ENCODE peak calls at places on chromosomes 1 and 21, in ten cellular contexts. One of them, this sample, is unnamed.
A peak's percentile ranks its signal among the peaks of the same experiment; 100 is the strongest.

GRCh38 chr21:17414766-17415165 is 98.1 kb upstream of the CXADR start:
- DNase-seq in gastrocnemius medialis: no peak
- DNase-seq in body of pancreas: peak; percentile 62
- DNase-seq in transverse colon: no peak
- DNase-seq in AG04449: no peak
- DNase-seq in left ventricle myocardium inferior: no peak
- DNase-seq in cardiac fibroblast: no peak
- DNase-seq in spleen: no peak
- DNase-seq in upper lobe of right lung: no peak
- DNase-seq in AG10803: no peak
- DNase-seq in this sample: no peak

GRCh38 chr1:183416850-183417690 is 1.1 kb downstream of the NMNAT2 start:
- DNase-seq in AG10803: peak; percentile 39
- DNase-seq in upper lobe of right lung: peak; percentile 82
- DNase-seq in left ventricle myocardium inferior: peak; percentile 71
- DNase-seq in cardiac fibroblast: peak; percentile 65
- DNase-seq in gastrocnemius medialis: no peak
- DNase-seq in AG04449: no peak
- DNase-seq in body of pancreas: peak; percentile 51
- DNase-seq in spleen: peak; percentile 80
- DNase-seq in transverse colon: peak; percentile 31
- DNase-seq in this sample: peak; percentile 57

GRCh38 chr1:245074232-245074747 is 80.5 kb upstream of the KIF26B start:
- DNase-seq in gastrocnemius medialis: no peak
- DNase-seq in AG04449: no peak
- DNase-seq in cardiac fibroblast: peak; percentile 19
- DNase-seq in body of pancreas: no peak
- DNase-seq in upper lobe of right lung: no peak
- DNase-seq in transverse colon: no peak
- DNase-seq in AG10803: peak; percentile 43
- DNase-seq in spleen: no peak
- DNase-seq in left ventricle myocardium inferior: no peak
- DNase-seq in this sample: peak; percentile 80

GRCh38 chr1:69088556-69088955 is 479.2 kb upstream of the LRRC7 start:
- DNase-seq in transverse colon: no peak
- DNase-seq in body of pancreas: no peak
- DNase-seq in spleen: no peak
- DNase-seq in upper lobe of right lung: no peak
- DNase-seq in AG04449: no peak
- DNase-seq in AG10803: no peak
- DNase-seq in cardiac fibroblast: no peak
- DNase-seq in gastrocnemius medialis: no peak
- DNase-seq in left ventricle myocardium inferior: no peak
- DNase-seq in this sample: no peak

GRCh38 chr1:234531181-234532132 is 52.5 kb upstream of the TARBP1 start:
- DNase-seq in AG04449: no peak
- DNase-seq in spleen: peak; percentile 74
- DNase-seq in transverse colon: peak; percentile 44
- DNase-seq in left ventricle myocardium inferior: peak; percentile 70
- DNase-seq in gastrocnemius medialis: no peak
- DNase-seq in AG10803: peak; percentile 91
- DNase-seq in body of pancreas: peak; percentile 85
- DNase-seq in cardiac fibroblast: peak; percentile 91
- DNase-seq in upper lobe of right lung: no peak
- DNase-seq in this sample: peak; percentile 90

GRCh38 chr1:54955359-54955758 is 25.1 kb upstream of the TMEM61 start:
- DNase-seq in left ventricle myocardium inferior: no peak
- DNase-seq in AG04449: peak; percentile 50
- DNase-seq in cardiac fibroblast: peak; percentile 82
- DNase-seq in upper lobe of right lung: no peak
- DNase-seq in spleen: no peak
- DNase-seq in body of pancreas: no peak
- DNase-seq in gastrocnemius medialis: no peak
- DNase-seq in AG10803: peak; percentile 70
- DNase-seq in transverse colon: no peak
- DNase-seq in this sample: peak; percentile 28

GRCh38 chr1:105088166-105088565 is 1338.5 kb downstream of the AMY1C start:
- DNase-seq in left ventricle myocardium inferior: no peak
- DNase-seq in AG10803: no peak
- DNase-seq in transverse colon: no peak
- DNase-seq in upper lobe of right lung: no peak
- DNase-seq in spleen: no peak
- DNase-seq in body of pancreas: no peak
- DNase-seq in cardiac fibroblast: no peak
- DNase-seq in AG04449: no peak
- DNase-seq in gastrocnemius medialis: no peak
- DNase-seq in this sample: no peak

GRCh38 chr1:236875975-236876374 is 80.9 kb downstream of the MTR start:
- DNase-seq in upper lobe of right lung: no peak
- DNase-seq in transverse colon: no peak
- DNase-seq in AG04449: no peak
- DNase-seq in gastrocnemius medialis: no peak
- DNase-seq in spleen: no peak
- DNase-seq in cardiac fibroblast: no peak
- DNase-seq in AG10803: no peak
- DNase-seq in left ventricle myocardium inferior: no peak
- DNase-seq in body of pancreas: no peak
- DNase-seq in this sample: no peak

GRCh38 chr1:59978026-59978425 is 51.5 kb upstream of the CYP2J2 start:
- DNase-seq in transverse colon: no peak
- DNase-seq in left ventricle myocardium inferior: no peak
- DNase-seq in AG04449: no peak
- DNase-seq in body of pancreas: no peak
- DNase-seq in upper lobe of right lung: no peak
- DNase-seq in gastrocnemius medialis: no peak
- DNase-seq in spleen: no peak
- DNase-seq in cardiac fibroblast: no peak
- DNase-seq in AG10803: peak; percentile 37
- DNase-seq in this sample: peak; percentile 14

GRCh38 chr1:59979551-59980070 is 53.0 kb upstream of the CYP2J2 start:
- DNase-seq in gastrocnemius medialis: no peak
- DNase-seq in transverse colon: no peak
- DNase-seq in body of pancreas: no peak
- DNase-seq in left ventricle myocardium inferior: no peak
- DNase-seq in AG10803: peak; percentile 17
- DNase-seq in AG04449: no peak
- DNase-seq in spleen: no peak
- DNase-seq in upper lobe of right lung: no peak
- DNase-seq in cardiac fibroblast: no peak
- DNase-seq in this sample: peak; percentile 16

GRCh38 chr1:59976194-59977074 is 49.9 kb upstream of the CYP2J2 start:
- DNase-seq in gastrocnemius medialis: peak; percentile 15
- DNase-seq in AG04449: no peak
- DNase-seq in cardiac fibroblast: peak; percentile 69
- DNase-seq in body of pancreas: peak; percentile 67
- DNase-seq in AG10803: peak; percentile 57
- DNase-seq in upper lobe of right lung: peak; percentile 73
- DNase-seq in transverse colon: peak; percentile 76
- DNase-seq in spleen: peak; percentile 81
- DNase-seq in left ventricle myocardium inferior: peak; percentile 64
- DNase-seq in this sample: peak; percentile 57

GRCh38 chr1:59973719-59974118 is 47.1 kb upstream of the CYP2J2 start:
- DNase-seq in body of pancreas: no peak
- DNase-seq in spleen: no peak
- DNase-seq in left ventricle myocardium inferior: no peak
- DNase-seq in transverse colon: no peak
- DNase-seq in cardiac fibroblast: no peak
- DNase-seq in AG10803: no peak
- DNase-seq in AG04449: no peak
- DNase-seq in gastrocnemius medialis: no peak
- DNase-seq in upper lobe of right lung: no peak
- DNase-seq in this sample: no peak

GRCh38 chr1:59977075-59977410 is 50.5 kb upstream of the CYP2J2 start:
- DNase-seq in upper lobe of right lung: no peak
- DNase-seq in left ventricle myocardium inferior: no peak
- DNase-seq in gastrocnemius medialis: no peak
- DNase-seq in spleen: no peak
- DNase-seq in AG04449: no peak
- DNase-seq in transverse colon: no peak
- DNase-seq in cardiac fibroblast: no peak
- DNase-seq in AG10803: no peak
- DNase-seq in body of pancreas: no peak
- DNase-seq in this sample: no peak
- TF ChIP-seq CTCF in upper lobe of right lung: no peak
- TF ChIP-seq CTCF in left ventricle myocardium inferior: no peak
- TF ChIP-seq CTCF in gastrocnemius medialis: no peak
- TF ChIP-seq CTCF in spleen: no peak
- TF ChIP-seq CTCF in AG04449: no peak
- TF ChIP-seq CTCF in transverse colon: no peak
- TF ChIP-seq CTCF in cardiac fibroblast: no peak
- TF ChIP-seq CTCF in AG10803: no peak
- TF ChIP-seq CTCF in body of pancreas: no peak
- TF ChIP-seq CTCF in this sample: no peak

DNA sequence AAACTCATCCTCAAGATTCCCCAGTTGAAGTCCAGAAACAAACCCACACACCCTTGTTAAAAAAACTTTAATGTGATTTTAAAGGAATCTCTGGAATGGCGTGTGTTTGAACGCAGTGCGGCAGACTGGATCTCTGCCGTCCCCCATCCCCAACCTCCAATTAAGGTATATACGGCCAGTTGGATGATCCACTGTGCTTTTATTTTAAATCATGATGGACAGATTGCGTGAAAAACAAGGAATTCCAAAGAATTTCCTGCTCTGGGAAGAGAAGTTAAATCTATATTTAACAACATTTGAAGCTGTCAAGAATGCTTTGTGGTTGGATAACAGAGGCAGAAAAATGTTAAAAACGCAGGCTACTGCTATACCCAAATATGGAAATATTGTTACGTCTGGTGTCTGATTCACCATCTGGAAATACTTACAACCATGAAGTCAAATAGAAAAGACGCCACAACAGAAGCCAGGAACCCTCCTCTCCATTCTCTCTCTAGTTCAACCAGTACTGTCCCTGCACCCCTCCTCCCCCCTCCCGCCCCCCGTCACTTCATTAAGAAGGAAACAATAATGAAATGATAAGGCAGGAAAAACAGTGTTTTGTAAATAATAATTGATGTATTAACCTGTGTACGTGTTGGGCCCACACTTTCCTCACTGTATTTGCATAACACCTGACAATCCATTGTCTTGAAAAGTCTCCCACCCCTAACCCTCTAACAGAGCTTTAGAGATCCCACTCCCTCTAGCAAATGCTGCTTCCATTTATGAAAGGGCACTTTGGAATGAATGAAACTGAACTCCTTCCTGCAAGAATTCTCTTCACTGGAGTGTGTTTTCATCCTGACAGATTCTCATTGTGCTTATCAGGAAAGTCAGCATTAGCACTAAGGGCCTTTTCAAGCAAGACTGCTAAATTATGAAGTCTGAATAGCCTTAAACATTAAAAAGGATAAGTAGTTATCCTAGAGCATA is 2.0 kb upstream of the CCN1 start:
- DNase-seq in spleen: no peak
- DNase-seq in AG04449: peak; percentile 97
- DNase-seq in gastrocnemius medialis: no peak
- DNase-seq in transverse colon: no peak
- DNase-seq in upper lobe of right lung: no peak
- DNase-seq in AG10803: peak; percentile 99
- DNase-seq in left ventricle myocardium inferior: no peak
- DNase-seq in body of pancreas: no peak
- DNase-seq in cardiac fibroblast: peak; percentile 99
- DNase-seq in this sample: peak; percentile 96
- H3K4me3 ChIP-seq in spleen: no peak overlapping the region
- H3K4me3 ChIP-seq in AG04449: peak overlapping the region; percentile 98
- H3K4me3 ChIP-seq in gastrocnemius medialis: peak overlapping the region; percentile 74
- H3K4me3 ChIP-seq in transverse colon: no peak overlapping the region
- H3K4me3 ChIP-seq in upper lobe of right lung: peak overlapping the region; percentile 67
- H3K4me3 ChIP-seq in AG10803: peak overlapping the region; percentile 98
- H3K4me3 ChIP-seq in left ventricle myocardium inferior: peak overlapping the region; percentile 84
- H3K4me3 ChIP-seq in body of pancreas: no peak overlapping the region
- H3K4me3 ChIP-seq in cardiac fibroblast: peak overlapping the region; percentile 76
- H3K4me3 ChIP-seq in this sample: peak overlapping the region; percentile 100

GRCh38 chr1:219805191-219805590 is 123.2 kb downstream of the SLC30A10 start:
- DNase-seq in spleen: no peak
- DNase-seq in upper lobe of right lung: no peak
- DNase-seq in AG04449: no peak
- DNase-seq in transverse colon: no peak
- DNase-seq in left ventricle myocardium inferior: no peak
- DNase-seq in body of pancreas: no peak
- DNase-seq in AG10803: no peak
- DNase-seq in cardiac fibroblast: no peak
- DNase-seq in gastrocnemius medialis: no peak
- DNase-seq in this sample: no peak
- TF ChIP-seq CTCF in spleen: no peak
- TF ChIP-seq CTCF in upper lobe of right lung: no peak
- TF ChIP-seq CTCF in AG04449: no peak
- TF ChIP-seq CTCF in transverse colon: no peak
- TF ChIP-seq CTCF in left ventricle myocardium inferior: peak; percentile 53
- TF ChIP-seq CTCF in body of pancreas: no peak
- TF ChIP-seq CTCF in AG10803: no peak
- TF ChIP-seq CTCF in cardiac fibroblast: no peak
- TF ChIP-seq CTCF in gastrocnemius medialis: no peak
- TF ChIP-seq CTCF in this sample: no peak

GRCh38 chr21:44711327-44712202 is at the start of gene TSPEAR:
- DNase-seq in spleen: peak; percentile 69
- DNase-seq in AG10803: no peak
- DNase-seq in AG04449: no peak
- DNase-seq in transverse colon: no peak
- DNase-seq in upper lobe of right lung: peak; percentile 64
- DNase-seq in body of pancreas: no peak
- DNase-seq in cardiac fibroblast: no peak
- DNase-seq in gastrocnemius medialis: no peak
- DNase-seq in left ventricle myocardium inferior: no peak
- DNase-seq in this sample: no peak

GRCh38 chr21:44708866-44709425 is 2.4 kb downstream of the TSPEAR start:
- DNase-seq in gastrocnemius medialis: no peak
- DNase-seq in AG10803: no peak
- DNase-seq in AG04449: no peak
- DNase-seq in cardiac fibroblast: no peak
- DNase-seq in body of pancreas: no peak
- DNase-seq in upper lobe of right lung: peak; percentile 53
- DNase-seq in transverse colon: no peak
- DNase-seq in spleen: no peak
- DNase-seq in left ventricle myocardium inferior: no peak
- DNase-seq in this sample: no peak

GRCh38 chr21:44710756-44711326 is 531 bp downstream of the TSPEAR start:
- DNase-seq in left ventricle myocardium inferior: no peak
- DNase-seq in transverse colon: no peak
- DNase-seq in body of pancreas: no peak
- DNase-seq in cardiac fibroblast: no peak
- DNase-seq in spleen: no peak
- DNase-seq in gastrocnemius medialis: no peak
- DNase-seq in AG04449: no peak
- DNase-seq in AG10803: no peak
- DNase-seq in upper lobe of right lung: peak; percentile 65
- DNase-seq in this sample: no peak

GRCh38 chr21:44709426-44710293 is 1.7 kb downstream of the TSPEAR start:
- DNase-seq in transverse colon: no peak
- DNase-seq in left ventricle myocardium inferior: no peak
- DNase-seq in body of pancreas: no peak
- DNase-seq in cardiac fibroblast: peak; percentile 7
- DNase-seq in AG10803: no peak
- DNase-seq in AG04449: no peak
- DNase-seq in spleen: peak; percentile 69
- DNase-seq in gastrocnemius medialis: no peak
- DNase-seq in upper lobe of right lung: peak; percentile 70
- DNase-seq in this sample: peak; percentile 1

DNA sequence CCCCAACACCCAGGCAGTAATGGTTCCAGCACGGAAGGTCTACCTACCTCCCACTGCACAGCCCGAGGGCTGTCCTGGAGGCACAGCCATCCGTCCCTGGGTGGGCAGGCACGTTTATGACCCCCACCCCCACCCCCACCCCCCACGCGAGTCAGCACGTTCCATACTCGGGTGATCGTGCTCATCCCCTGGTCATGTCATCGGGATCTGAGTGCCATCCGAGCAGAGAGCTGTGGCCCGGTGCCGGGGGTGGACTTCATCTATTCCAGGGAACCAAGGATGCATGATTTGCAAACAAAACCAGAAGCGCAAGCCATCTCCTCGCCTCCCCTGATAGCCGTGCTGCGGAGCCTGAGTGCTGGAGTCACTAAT is 1.1 kb downstream of the TSPEAR start:
- DNase-seq in gastrocnemius medialis: no peak
- DNase-seq in AG04449: no peak
- DNase-seq in spleen: no peak
- DNase-seq in transverse colon: no peak
- DNase-seq in body of pancreas: no peak
- DNase-seq in cardiac fibroblast: no peak
- DNase-seq in upper lobe of right lung: peak; percentile 52
- DNase-seq in AG10803: no peak
- DNase-seq in left ventricle myocardium inferior: no peak
- DNase-seq in this sample: no peak
- H3K4me3 ChIP-seq in gastrocnemius medialis: no peak overlapping the region
- H3K4me3 ChIP-seq in AG04449: no peak overlapping the region
- H3K4me3 ChIP-seq in spleen: no peak overlapping the region
- H3K4me3 ChIP-seq in transverse colon: no peak overlapping the region
- H3K4me3 ChIP-seq in body of pancreas: no peak overlapping the region
- H3K4me3 ChIP-seq in cardiac fibroblast: no peak overlapping the region
- H3K4me3 ChIP-seq in upper lobe of right lung: no peak overlapping the region
- H3K4me3 ChIP-seq in AG10803: no peak overlapping the region
- H3K4me3 ChIP-seq in left ventricle myocardium inferior: peak overlapping the region; percentile 53
- H3K4me3 ChIP-seq in this sample: no peak overlapping the region